ENCODE peak calls at places on chromosomes 4 and X, in eight cellular contexts. D is pancreas; S is SK-N-SH; X is Calu3; O is heart right ventricle; Z is effector memory CD4-positive, alpha-beta T cell; G is foreskin fibroblast; I is NK-92 treated with Interleukin-12 subunit alpha and Interleukin-12 subunit beta, amount 100 ng/mL, for 24 hours. J is an unnamed sample.

GRCh38 chr4:103044183-103044582 is 24.7 kb upstream of the SLC9B1 start:
- DNase-seq in D (no peak), S (no peak), X (no peak), O (no peak), Z (no peak), G (no peak), I (no peak), J (no peak)

GRCh38 chr4:171644430-171645057 is 168.7 kb upstream of the GALNTL6 start:
- DNase-seq in D (no peak), S (no peak), X (no peak), O (no peak), Z (no peak), G (no peak), I (peak), J (peak)

GRCh38 chr4:8262637-8263322 is 6.8 kb upstream of the HTRA3 start:
- DNase-seq in D (no peak), S (no peak), X (no peak), O (no peak), Z (no peak), G (no peak), I (no peak), J (no peak)

GRCh38 chr4:35300996-35301774 is 943.1 kb downstream of the ARAP2 start:
- DNase-seq in D (no peak), S (no peak), X (no peak), O (no peak), Z (no peak), G (no peak), I (no peak), J (no peak)

GRCh38 chrX:97766496-97767095 is 882.9 kb downstream of the RPA4 start:
- DNase-seq in D (no peak), S (no peak), X (no peak), O (no peak), Z (no peak), G (no peak), I (no peak), J (no peak)

GRCh38 chrX:79557212-79557611 is 190.1 kb upstream of the ITM2A start:
- DNase-seq in D (no peak), S (no peak), X (no peak), O (no peak), Z (no peak), G (no peak), I (no peak), J (no peak)

GRCh38 chr4:151784676-151785075 is 23.9 kb upstream of the GATB start:
- DNase-seq in D (no peak), S (no peak), X (no peak), O (no peak), Z (no peak), G (no peak), I (no peak), J (no peak)

GRCh38 chr4:158442736-158443135 is 78.9 kb upstream of the RXFP1 start:
- DNase-seq in D (no peak), S (no peak), X (no peak), O (no peak), Z (no peak), G (no peak), I (no peak), J (no peak)

GRCh38 chr4:16909245-16909644 is 10.8 kb upstream of the LDB2 start:
- DNase-seq in D (no peak), S (no peak), X (no peak), O (peak), Z (no peak), G (no peak), I (no peak), J (no peak)

GRCh38 chr4:145939241-145939640 is 618 bp upstream of the ZNF827 start:
- DNase-seq in D (no peak), S (no peak), X (no peak), O (no peak), Z (no peak), G (no peak), I (no peak), J (no peak)

GRCh38 chrX:13597928-13598327 is 28.5 kb downstream of the EGFL6 start:
- DNase-seq in D (peak), S (no peak), X (no peak), O (no peak), Z (no peak), G (no peak), I (no peak), J (no peak)

GRCh38 chr4:155426953-155427352 is 50.2 kb upstream of the MAP9 start:
- DNase-seq in D (no peak), S (no peak), X (no peak), O (no peak), Z (no peak), G (no peak), I (no peak), J (no peak)

J was measured in stimulated activated naive B cell treated with anti-CD40 and anti-IgM and Interleukin-4, amounts not matched to agents 10 μg/mL and 1 μg/mL and 100 μg/mL, for 72 hours.